ENCODE peak calls at places on chromosomes 13 and 19, in eight cellular contexts. H, T, R, O, M, N, J and U are unnamed samples.

GRCh38 chr19:8631425-8631819 is 989 bp downstream of the NFILZ start:
- ATAC-seq in T (peak), O (peak), H (no peak), N (peak), J (no peak), R (no peak), M (peak), U (no peak)

GRCh38 chr13:20684535-20684934 is 19.0 kb upstream of the IL17D start:
- ATAC-seq in N (no peak), O (no peak), R (no peak), H (no peak), M (peak), T (peak), J (no peak), U (no peak)

GRCh38 chr19:28638445-28638844 is 574.5 kb downstream of the UQCRFS1 start:
- ATAC-seq in H (no peak), R (no peak), T (no peak), J (no peak), N (no peak), O (no peak), M (no peak), U (no peak)

GRCh38 chr19:42334697-42335373 is 9.4 kb downstream of the MEGF8 start:
- ATAC-seq in J (no peak), H (no peak), M (no peak), N (no peak), O (no peak), T (no peak), R (no peak), U (no peak)

GRCh38 chr13:113466321-113466836 is 13.1 kb upstream of the ADPRHL1 start:
- ATAC-seq in N (no peak), J (no peak), T (no peak), M (no peak), O (no peak), R (no peak), H (no peak), U (no peak)

GRCh38 chr13:79765331-79765730 is 284.4 kb downstream of the NDFIP2 start:
- ATAC-seq in N (no peak), O (no peak), M (no peak), J (no peak), R (no peak), T (no peak), H (no peak), U (no peak)

GRCh38 chr19:17021793-17022590 is 4.6 kb downstream of the CPAMD8 start:
- ATAC-seq in H (peak), N (peak), T (peak), R (no peak), O (no peak), M (peak), J (no peak), U (no peak)

GRCh38 chr19:3783660-3784584 is 2.3 kb downstream of the MATK start:
- ATAC-seq in T (peak), J (no peak), R (peak), H (peak), M (peak), O (no peak), N (no peak), U (peak)

GRCh38 chr13:97241761-97242160 is 19.6 kb downstream of the MBNL2 start:
- ATAC-seq in T (peak), R (no peak), J (no peak), H (peak), O (peak), M (peak), N (no peak), U (no peak)

GRCh38 chr13:30126903-30127428 is 180.4 kb downstream of the KATNAL1 start:
- ATAC-seq in M (no peak), R (no peak), H (no peak), O (no peak), J (no peak), T (no peak), N (no peak), U (no peak)

GRCh38 chr13:99617474-99618255 is 116.4 kb downstream of the TM9SF2 start:
- ATAC-seq in H (peak), N (peak), J (no peak), T (peak), O (peak), M (no peak), R (no peak), U (no peak)

GRCh38 chr13:84662503-84662902 is 780.2 kb upstream of the SLITRK1 start:
- ATAC-seq in O (no peak), N (no peak), T (no peak), H (no peak), R (no peak), J (no peak), M (no peak), U (no peak)

GRCh38 chr19:10230155-10230903 is 802 bp downstream of the S1PR2 start:
- ATAC-seq in N (peak), O (peak), R (peak), M (peak), J (peak), H (peak), T (no peak), U (peak)

GRCh38 chr13:42466609-42467008 is 107.3 kb upstream of the TNFSF11 start:
- ATAC-seq in N (no peak), H (no peak), R (no peak), J (no peak), M (no peak), O (no peak), T (no peak), U (no peak)

GRCh38 chr19:45070214-45070613 is 6.1 kb downstream of the ZNF296 start:
- ATAC-seq in O (no peak), M (no peak), T (no peak), R (no peak), N (no peak), J (no peak), H (no peak), U (no peak)

GRCh38 chr13:26539738-26540292 is 17.7 kb upstream of the WASF3 start:
- ATAC-seq in M (no peak), H (no peak), N (no peak), J (peak), R (no peak), O (no peak), T (no peak), U (no peak)

GRCh38 chr19:15123900-15124299 is 16.7 kb downstream of the SYDE1 start:
- ATAC-seq in M (peak), J (peak), R (no peak), H (no peak), T (peak), N (no peak), O (peak), U (no peak)

GRCh38 chr13:106567421-106568224 is at the start of gene ARGLU1:
- ATAC-seq in R (peak), M (peak), J (peak), H (peak), N (peak), T (peak), O (peak), U (peak)